ENCODE peak calls at places on chromosome 21, in eight cellular contexts. S is AG08396, Z is dermis blood vessel endothelial cell, X is renal cortical epithelial cell, U is fibroblast of mammary gland, K is epithelial cell of esophagus, T is GM19239, G is colonic mucosa. C is an unnamed sample.

GRCh38 chr21:43597052-43597451 is 62.2 kb downstream of the HSF2BP start:
- DNase-seq in S (peak; percentile 66), Z (peak; percentile 32), X (peak; percentile 85), U (peak; percentile 78), K (peak; percentile 82), T (no peak), G (no peak), C (no peak)

GRCh38 chr21:45972716-45973474 is 8.7 kb upstream of the COL6A1 start:
- DNase-seq in S (peak; percentile 76), Z (peak; percentile 42), X (no peak), U (peak; percentile 96), K (no peak), T (no peak), G (no peak), C (no peak)

GRCh38 chr21:45303751-45304150 is 16.1 kb upstream of the POFUT2 start:
- DNase-seq in S (no peak), Z (no peak), X (no peak), U (no peak), K (no peak), T (no peak), G (no peak), C (no peak)

GRCh38 chr21:38039369-38039768 is 123.1 kb upstream of the KCNJ6 start:
- DNase-seq in S (no peak), Z (no peak), X (no peak), U (no peak), K (no peak), T (no peak), G (no peak), C (no peak)

GRCh38 chr21:45427331-45428271 is 22.6 kb downstream of the COL18A1 start:
- DNase-seq in S (peak; percentile 99), Z (peak; percentile 90), X (peak; percentile 95), U (peak; percentile 99), K (peak; percentile 95), T (no peak), G (no peak), C (peak; percentile 33)

GRCh38 chr21:36550761-36551160 is 70.8 kb upstream of the CLDN14 start:
- DNase-seq in S (no peak), Z (no peak), X (no peak), U (peak; percentile 40), K (no peak), T (no peak), G (no peak), C (no peak)

GRCh38 chr21:42833859-42834729 is 45.2 kb downstream of the WDR4 start:
- DNase-seq in S (no peak), Z (no peak), X (no peak), U (no peak), K (no peak), T (no peak), G (peak; percentile 14), C (no peak)

GRCh38 chr21:32917392-32918135 is 108.2 kb upstream of the OLIG2 start:
- DNase-seq in S (peak; percentile 11), Z (no peak), X (no peak), U (no peak), K (no peak), T (no peak), G (no peak), C (no peak)

GRCh38 chr21:45575304-45575992 is 33.2 kb upstream of the SLC19A1 start:
- DNase-seq in S (no peak), Z (no peak), X (no peak), U (no peak), K (no peak), T (no peak), G (no peak), C (no peak)

GRCh38 chr21:36425286-36425685 is 40.1 kb downstream of the CHAF1B start:
- DNase-seq in S (no peak), Z (no peak), X (no peak), U (peak; percentile 62), K (no peak), T (no peak), G (no peak), C (no peak)

GRCh38 chr21:44749759-44750674 is 38.6 kb upstream of the TSPEAR start:
- DNase-seq in S (no peak), Z (no peak), X (no peak), U (no peak), K (no peak), T (no peak), G (no peak), C (no peak)

GRCh38 chr21:42992943-42993712 is 18.8 kb downstream of the PKNOX1 start:
- DNase-seq in S (no peak), Z (peak; percentile 39), X (no peak), U (no peak), K (no peak), T (no peak), G (no peak), C (no peak)

GRCh38 chr21:15986277-15986676 is 256.5 kb downstream of the USP25 start:
- DNase-seq in S (no peak), Z (peak; percentile 72), X (no peak), U (no peak), K (no peak), T (no peak), G (no peak), C (no peak)

GRCh38 chr21:44301961-44302406 is 2.1 kb downstream of the PFKL start:
- DNase-seq in S (no peak), Z (peak; percentile 26), X (no peak), U (no peak), K (peak; percentile 8), T (no peak), G (peak; percentile 52), C (no peak)

GRCh38 chr21:43876605-43877004 is 11.6 kb downstream of the AGPAT3 start:
- DNase-seq in S (no peak), Z (no peak), X (no peak), U (no peak), K (no peak), T (no peak), G (no peak), C (no peak)

GRCh38 chr21:20875741-20876140 is 122.5 kb upstream of the NCAM2 start:
- DNase-seq in S (no peak), Z (no peak), X (no peak), U (no peak), K (no peak), T (no peak), G (no peak), C (no peak)

GRCh38 chr21:45582128-45582527 is 39.9 kb upstream of the SLC19A1 start:
- DNase-seq in S (no peak), Z (no peak), X (no peak), U (no peak), K (no peak), T (no peak), G (peak; percentile 7), C (no peak)

GRCh38 chr21:37338671-37339526 is 27.7 kb upstream of the DYRK1A start:
- DNase-seq in S (peak; percentile 85), Z (peak; percentile 70), X (peak; percentile 67), U (peak; percentile 89), K (peak; percentile 97), T (no peak), G (peak; percentile 23), C (peak; percentile 86)

GRCh38 chr21:44890338-44890931 is 16.9 kb upstream of the PTTG1IP start:
- DNase-seq in S (no peak), Z (no peak), X (no peak), U (no peak), K (no peak), T (no peak), G (no peak), C (no peak)

GRCh38 chr21:34630536-34631143 is 15.7 kb upstream of the RCAN1 start:
- DNase-seq in S (peak; percentile 68), Z (peak; percentile 77), X (peak; percentile 46), U (peak; percentile 67), K (peak; percentile 64), T (peak; percentile 52), G (peak; percentile 36), C (peak; percentile 46)

GRCh38 chr21:36164427-36164784 is 7.8 kb downstream of the DOP1B start:
- DNase-seq in S (no peak), Z (no peak), X (no peak), U (no peak), K (no peak), T (no peak), G (peak; percentile 73), C (no peak)

GRCh38 chr21:30057108-30057507 is 109.5 kb downstream of the CLDN17 start:
- DNase-seq in S (no peak), Z (no peak), X (no peak), U (no peak), K (no peak), T (no peak), G (no peak), C (no peak)

GRCh38 chr21:33383056-33383888 is 19.9 kb upstream of the IFNGR2 start:
- DNase-seq in S (peak; percentile 30), Z (peak; percentile 80), X (peak; percentile 95), U (peak; percentile 93), K (peak; percentile 97), T (no peak), G (peak; percentile 64), C (no peak)

GRCh38 chr21:17371470-17371869 is 141.4 kb upstream of the CXADR start:
- DNase-seq in S (peak; percentile 26), Z (peak; percentile 79), X (peak; percentile 48), U (peak; percentile 75), K (peak; percentile 81), T (no peak), G (no peak), C (no peak)

GRCh38 chr21:45073301-45074047 is 906 bp upstream of the ADARB1 start:
- DNase-seq in S (peak; percentile 48), Z (peak; percentile 40), X (no peak), U (peak; percentile 19), K (peak; percentile 64), T (peak; percentile 27), G (peak; percentile 38), C (peak; percentile 43)

GRCh38 chr21:36792505-36792967 is 93.6 kb downstream of the SIM2 start:
- DNase-seq in S (no peak), Z (peak; percentile 35), X (peak; percentile 77), U (peak; percentile 45), K (peak; percentile 95), T (no peak), G (no peak), C (no peak)

GRCh38 chr21:45294509-45295291 is 7.0 kb upstream of the POFUT2 start:
- DNase-seq in S (peak; percentile 95), Z (peak; percentile 97), X (peak; percentile 88), U (peak; percentile 99), K (peak; percentile 30), T (no peak), G (peak; percentile 61), C (no peak)